ENCODE peak calls at places on chromosomes 4 and X, in four cellular contexts. L is CD8-positive, alpha-beta T cell; X is heart left ventricle; B is suprapubic skin. I is an unnamed sample. For H3K4me1, the result is how much of the 10 kb centered on the place peaks cover.

GRCh38 chr4:88659061-88659889 is 38.4 kb downstream of the NAP1L5 start:
- DNase-seq in L (no peak), X (peak), B (no peak), I (no peak)

GRCh38 chr4:7296661-7297335 is 104.5 kb downstream of the SORCS2 start:
- DNase-seq in L (no peak), X (no peak), B (no peak), I (no peak)

GRCh38 chr4:186685744-186686143 is 37.9 kb downstream of the FAT1 start:
- DNase-seq in L (no peak), X (no peak), B (no peak), I (no peak)

GRCh38 chr4:27318740-27319139 is 458.1 kb downstream of the STIM2 start:
- DNase-seq in L (no peak), X (no peak), B (no peak), I (no peak)

GRCh38 chrX:82218361-82218760 is 1016.5 kb downstream of the SH3BGRL start:
- DNase-seq in L (no peak), X (no peak), B (no peak), I (no peak)

GRCh38 chrX:71617742-71618141 is 569 bp downstream of the CXCR3 start:
- DNase-seq in L (no peak), X (no peak), B (no peak), I (no peak)

GRCh38 chr4:86976801-86977485 is 42.1 kb downstream of the AFF1 start:
- DNase-seq in L (no peak), X (no peak), B (no peak), I (no peak)

GRCh38 chr4:173332963-173333657 is 1.0 kb downstream of the HMGB2 start:
- DNase-seq in L (no peak), X (no peak), B (no peak), I (no peak)

GRCh38 chrX:131068945-131069719 is 11.0 kb downstream of the ARHGAP36 start:
- DNase-seq in L (no peak), X (no peak), B (no peak), I (no peak)

GRCh38 chrX:6095469-6095868 is 133.2 kb downstream of the NLGN4X start:
- DNase-seq in L (no peak), X (no peak), B (no peak), I (no peak)

GRCh38 chrX:25976683-25977310 is 161.3 kb upstream of the MAGEB18 start:
- DNase-seq in L (no peak), X (no peak), B (no peak), I (no peak)

GRCh38 chrX:104136241-104137019 is 20.4 kb downstream of the SLC25A53 start:
- DNase-seq in L (no peak), X (peak), B (no peak), I (no peak)

GRCh38 chrX:8091526-8091925 is 79.5 kb downstream of the VCX2 start:
- DNase-seq in L (no peak), X (no peak), B (no peak), I (no peak)

GRCh38 chrX:45849261-45849660 is 648.6 kb upstream of the DIPK2B start:
- DNase-seq in L (no peak), X (no peak), B (no peak), I (no peak)

GRCh38 chrX:105221374-105221773 is 880 bp upstream of the TEX13A start:
- DNase-seq in L (no peak), X (no peak), B (no peak), I (no peak)

GRCh38 chrX:1442016-1442665 is 10.6 kb downstream of the ASMTL start:
- DNase-seq in L (no peak), X (no peak), B (peak), I (peak)

GRCh38 chr4:169620846-169621228 is 459 bp downstream of the CLCN3 start:
- DNase-seq in L (no peak), X (no peak), B (no peak), I (no peak)

GRCh38 chrX:93120805-93121204 is 552.6 kb downstream of the NAP1L3 start:
- DNase-seq in L (no peak), X (no peak), B (no peak), I (no peak)

GRCh38 chr4:92953462-92953861 is 649.7 kb downstream of the GRID2 start:
- DNase-seq in L (no peak), X (no peak), B (no peak), I (no peak)

GRCh38 chr4:38160487-38161207 is 200.4 kb downstream of the PTTG2 start:
- DNase-seq in L (no peak), X (no peak), B (peak), I (no peak)

GRCh38 chr4:38664704-38665401 is 854 bp downstream of the KLF3 start:
- DNase-seq in L (no peak), X (peak), B (peak), I (peak)

GRCh38 chr4:43351970-43352806 is 459.7 kb downstream of the GRXCR1 start:
- DNase-seq in L (no peak), X (no peak), B (no peak), I (no peak)

GRCh38 chrX:69222103-69223090 is 57.1 kb upstream of the PJA1 start:
- DNase-seq in L (peak), X (peak), B (peak), I (peak)

GRCh38 chr4:125389713-125390112 is 75.0 kb downstream of the FAT4 start:
- DNase-seq in L (no peak), X (no peak), B (no peak), I (no peak)

GRCh38 chr4:170057851-170058250 is 31.7 kb upstream of the MFAP3L start:
- DNase-seq in L (no peak), X (no peak), B (no peak), I (no peak)

GRCh38 chrX:1466971-1467561 is 14.4 kb upstream of the ASMTL start:
- DNase-seq in L (no peak), X (no peak), B (no peak), I (peak)

GRCh38 chr4:23235613-23236390 is 543.1 kb downstream of the GBA3 start:
- DNase-seq in L (no peak), X (no peak), B (no peak), I (no peak)

GRCh38 chr4:39987505-39987904 is 9.8 kb upstream of the PDS5A start:
- DNase-seq in L (no peak), X (no peak), B (no peak), I (no peak)

GRCh38 chrX:110420771-110421498 is 62.3 kb downstream of the RTL9 start:
- DNase-seq in L (no peak), X (no peak), B (no peak), I (no peak)

GRCh38 chr4:173001571-173001970 is 167.0 kb upstream of the GALNT7 start:
- DNase-seq in L (no peak), X (no peak), B (no peak), I (no peak)

GRCh38 chr4:78661923-78662521 is 110.5 kb downstream of the ANXA3 start:
- DNase-seq in L (no peak), X (no peak), B (no peak), I (no peak)

GRCh38 chrX:38768079-38768478 is 33.2 kb upstream of the MID1IP1 start:
- DNase-seq in L (no peak), X (no peak), B (no peak), I (no peak)

GRCh38 chrX:53190363-53190960 is 34.5 kb downstream of the KDM5C start:
- DNase-seq in L (no peak), X (no peak), B (no peak), I (no peak)

GRCh38 chrX:137823257-137823656 is 257.3 kb downstream of the ZIC3 start:
- DNase-seq in L (no peak), X (no peak), B (no peak), I (no peak)

GRCh38 chrX:11579856-11580595 is 85.7 kb downstream of the ARHGAP6 start:
- DNase-seq in L (no peak), X (no peak), B (no peak), I (no peak)

GRCh38 chrX:65745427-65745826 is 78.0 kb downstream of the MSN start:
- DNase-seq in L (no peak), X (no peak), B (no peak), I (no peak)

GRCh38 chr4:128663325-128663724 is 146.2 kb upstream of the JADE1 start:
- DNase-seq in L (no peak), X (no peak), B (no peak), I (no peak)

GRCh38 chr4:1981251-1982055 is 27.3 kb downstream of the NELFA start:
- DNase-seq in L (no peak), X (no peak), B (no peak), I (no peak)

GRCh38 chr4:100366213-100366612 is 151.6 kb downstream of the EMCN start:
- DNase-seq in L (no peak), X (no peak), B (no peak), I (no peak)

DNA sequence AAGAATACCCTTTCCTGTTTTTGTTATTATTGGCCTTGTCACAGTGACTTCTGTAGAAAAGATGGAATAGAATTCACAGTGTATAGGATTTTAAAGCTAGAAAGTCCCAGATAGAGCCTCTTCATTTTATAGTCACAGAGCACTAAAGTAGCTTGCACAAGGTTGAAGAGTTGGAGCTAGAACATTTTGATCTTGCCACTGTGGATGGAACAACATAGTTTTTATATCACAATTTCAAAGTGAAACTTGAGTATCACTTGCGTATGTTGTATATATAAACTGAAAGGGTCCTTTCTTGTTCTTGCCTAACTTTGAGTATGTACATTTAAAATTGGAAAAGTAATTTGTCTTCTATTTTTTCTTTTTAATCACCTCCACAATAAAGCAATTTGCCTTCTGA is 2.7 kb downstream of the USO1 start:
- DNase-seq in L (no peak), X (no peak), B (no peak), I (no peak)
- H3K4me3 ChIP-seq in L (no peak), X (peak), B (no peak), I (peak)

DNA sequence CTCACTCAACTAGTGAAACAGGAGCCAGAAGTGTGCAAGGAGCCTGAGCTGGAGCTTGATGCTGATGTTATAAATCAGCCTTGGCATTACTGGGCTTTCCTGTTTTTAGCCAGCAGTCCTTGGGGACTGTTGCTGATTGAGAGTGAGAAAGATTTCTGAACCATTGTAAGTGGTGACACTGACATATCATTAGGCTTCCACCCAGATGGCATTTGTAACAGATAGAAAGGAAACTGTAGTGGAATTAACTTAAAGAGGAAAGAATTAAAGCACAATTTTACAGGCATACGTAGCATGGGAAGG is 100.7 kb upstream of the LIMCH1 start:
- DNase-seq in L (no peak), X (no peak), B (no peak), I (no peak)
- H3K4me1 ChIP-seq in L (under half), X (under half), B (under half), I (under half)

GRCh38 chr4:123506311-123506685 is 109.7 kb downstream of the SPRY1 start:
- DNase-seq in L (no peak), X (no peak), B (no peak), I (no peak)
- H3K4me3 ChIP-seq in L (peak), X (peak), B (peak), I (no peak)

GRCh38 chr4:18343581-18343980 is 322.0 kb upstream of the LCORL start:
- DNase-seq in L (no peak), X (no peak), B (no peak), I (no peak)
- H3K4me1 ChIP-seq in L (under half), X (under half), B (under half), I (under half)

I was measured in aorta.